ENCODE peak calls at places on chromosomes 13 and 19, in four cellular contexts. I is Peyer's patch; E is CD8-positive, alpha-beta memory T cell; X is fibroblast of the aortic adventitia. J is an unnamed sample.

GRCh38 chr19:3471954-3472655 is 8.2 kb downstream of the SMIM24 start:
- DNase-seq in E (no peak), I (no peak), X (no peak), J (no peak)

GRCh38 chr19:44596428-44597130 is 16.8 kb upstream of the IGSF23 start:
- DNase-seq in I (peak), E (no peak), X (no peak), J (no peak)

GRCh38 chr13:106375085-106375484 is 160.4 kb downstream of the EFNB2 start:
- DNase-seq in E (no peak), X (no peak), I (no peak), J (no peak)

GRCh38 chr13:31409678-31410356 is 210.0 kb downstream of the B3GLCT start:
- DNase-seq in E (no peak), I (no peak), X (peak), J (no peak)

GRCh38 chr19:28585796-28586195 is 627.2 kb downstream of the UQCRFS1 start:
- DNase-seq in X (no peak), I (no peak), E (no peak), J (no peak)

GRCh38 chr13:91347212-91347995 is at the start of gene MIR17HG:
- DNase-seq in E (peak), X (peak), I (peak), J (peak)

GRCh38 chr19:52741951-52742485 is 7.2 kb upstream of the ZNF611 start:
- DNase-seq in E (no peak), X (no peak), I (no peak), J (no peak)

GRCh38 chr13:60617863-60618733 is 221.1 kb downstream of the TDRD3 start:
- DNase-seq in E (no peak), I (no peak), X (peak), J (no peak)

GRCh38 chr13:76830805-76831204 is 55.4 kb downstream of the KCTD12 start:
- DNase-seq in I (no peak), E (no peak), X (no peak), J (no peak)

GRCh38 chr19:8168537-8168936 is 19.1 kb upstream of the FBN3 start:
- DNase-seq in E (no peak), I (no peak), X (no peak), J (no peak)

GRCh38 chr13:65965496-65965895 is 1264.6 kb downstream of the PCDH9 start:
- DNase-seq in X (peak), I (no peak), E (no peak), J (no peak)

GRCh38 chr19:14073925-14074838 is 1.6 kb downstream of the MISP3 start:
- DNase-seq in X (no peak), I (peak), E (no peak), J (no peak)

GRCh38 chr13:31965361-31966066 is 66.1 kb upstream of the FRY start:
- DNase-seq in X (peak), E (no peak), I (no peak), J (no peak)

GRCh38 chr19:2523630-2524311 is 47.8 kb downstream of the GADD45B start:
- DNase-seq in X (peak), I (no peak), E (no peak), J (no peak)

GRCh38 chr19:44476559-44477408 is 23.5 kb downstream of the ZNF180 start:
- DNase-seq in E (no peak), X (peak), I (no peak), J (no peak)

GRCh38 chr19:33675501-33676124 is 53.9 kb downstream of the CHST8 start:
- DNase-seq in I (peak), E (no peak), X (no peak), J (no peak)

GRCh38 chr13:42703740-42704139 is 77.6 kb upstream of the FAM216B start:
- DNase-seq in I (no peak), X (no peak), E (no peak), J (no peak)

GRCh38 chr13:59873856-59874255 is 289.9 kb downstream of the DIAPH3 start:
- DNase-seq in I (no peak), X (no peak), E (no peak), J (no peak)

GRCh38 chr13:29925457-29925856 is 75.0 kb upstream of the UBL3 start:
- DNase-seq in E (no peak), X (peak), I (peak), J (no peak)

GRCh38 chr19:13172335-13173128 is 22.3 kb downstream of the IER2 start:
- DNase-seq in I (peak), E (peak), X (peak), J (no peak)

GRCh38 chr19:54133312-54133956 is 4.1 kb upstream of the CNOT3 start:
- DNase-seq in I (no peak), E (no peak), X (no peak), J (peak)

GRCh38 chr13:102774210-102774560 is 599 bp upstream of the TEX30 start:
- DNase-seq in I (no peak), X (no peak), E (peak), J (no peak)

GRCh38 chr13:72808917-72809500 is 27.1 kb downstream of the PIBF1 start:
- DNase-seq in I (no peak), X (peak), E (no peak), J (peak)

GRCh38 chr19:2051771-2052704 is 994 bp upstream of the MKNK2 start:
- DNase-seq in I (peak), E (peak), X (peak), J (peak)

GRCh38 chr19:1608414-1609391 is 3.4 kb upstream of the UQCR11 start:
- DNase-seq in E (peak), X (no peak), I (peak), J (no peak)

GRCh38 chr19:6109947-6110346 is 353 bp downstream of the RFX2 start:
- DNase-seq in E (no peak), I (peak), X (no peak), J (no peak)

GRCh38 chr19:13827656-13828055 is 32.4 kb downstream of the ZSWIM4 start:
- DNase-seq in X (no peak), E (no peak), I (no peak), J (no peak)

GRCh38 chr13:81738364-81738763 is 1397.4 kb upstream of the SPRY2 start:
- DNase-seq in I (no peak), E (no peak), X (no peak), J (no peak)

GRCh38 chr13:30153871-30154426 is 153.4 kb downstream of the KATNAL1 start:
- DNase-seq in X (no peak), E (no peak), I (peak), J (no peak)

GRCh38 chr13:101520672-101521071 is 68.2 kb downstream of the ITGBL1 start:
- DNase-seq in E (peak), X (peak), I (no peak), J (peak)

GRCh38 chr19:6551091-6551490 is 20.3 kb downstream of the TNFSF9 start:
- DNase-seq in E (no peak), X (no peak), I (no peak), J (no peak)

GRCh38 chr13:25744176-25744575 is 307.6 kb downstream of the SHISA2 start:
- DNase-seq in I (no peak), X (peak), E (no peak), J (no peak)

GRCh38 chr19:13347351-13347750 is 158.9 kb downstream of the CACNA1A start:
- DNase-seq in X (no peak), E (no peak), I (no peak), J (no peak)

GRCh38 chr19:29711584-29712132 is 3.4 kb downstream of the C19orf12 start:
- DNase-seq in I (no peak), X (no peak), E (no peak), J (no peak)

GRCh38 chr19:29704562-29705558 is 10.2 kb downstream of the C19orf12 start:
- DNase-seq in I (no peak), E (no peak), X (no peak), J (no peak)

GRCh38 chr19:29706635-29707034 is 8.4 kb downstream of the C19orf12 start:
- DNase-seq in X (no peak), E (no peak), I (no peak), J (no peak)

GRCh38 chr19:29705706-29706105 is 9.4 kb downstream of the C19orf12 start:
- DNase-seq in I (no peak), X (no peak), E (no peak), J (no peak)

GRCh38 chr19:29708553-29709439 is 6.3 kb downstream of the C19orf12 start:
- DNase-seq in I (peak), X (peak), E (no peak), J (no peak)
- H3K4me3 ChIP-seq in I (no peak), X (no peak), E (no peak), J (no peak)

GRCh38 chr13:47832458-47832972 is 168.6 kb downstream of the SUCLA2 start:
- DNase-seq in E (no peak), X (no peak), I (no peak), J (no peak)

GRCh38 chr13:47831265-47831664 is 169.8 kb downstream of the SUCLA2 start:
- DNase-seq in E (no peak), I (no peak), X (peak), J (no peak)

GRCh38 chr13:47837104-47837880 is 163.8 kb downstream of the SUCLA2 start:
- DNase-seq in E (no peak), I (no peak), X (no peak), J (no peak)

GRCh38 chr13:47837906-47838305 is 163.2 kb downstream of the SUCLA2 start:
- DNase-seq in E (no peak), X (no peak), I (no peak), J (no peak)

DNA sequence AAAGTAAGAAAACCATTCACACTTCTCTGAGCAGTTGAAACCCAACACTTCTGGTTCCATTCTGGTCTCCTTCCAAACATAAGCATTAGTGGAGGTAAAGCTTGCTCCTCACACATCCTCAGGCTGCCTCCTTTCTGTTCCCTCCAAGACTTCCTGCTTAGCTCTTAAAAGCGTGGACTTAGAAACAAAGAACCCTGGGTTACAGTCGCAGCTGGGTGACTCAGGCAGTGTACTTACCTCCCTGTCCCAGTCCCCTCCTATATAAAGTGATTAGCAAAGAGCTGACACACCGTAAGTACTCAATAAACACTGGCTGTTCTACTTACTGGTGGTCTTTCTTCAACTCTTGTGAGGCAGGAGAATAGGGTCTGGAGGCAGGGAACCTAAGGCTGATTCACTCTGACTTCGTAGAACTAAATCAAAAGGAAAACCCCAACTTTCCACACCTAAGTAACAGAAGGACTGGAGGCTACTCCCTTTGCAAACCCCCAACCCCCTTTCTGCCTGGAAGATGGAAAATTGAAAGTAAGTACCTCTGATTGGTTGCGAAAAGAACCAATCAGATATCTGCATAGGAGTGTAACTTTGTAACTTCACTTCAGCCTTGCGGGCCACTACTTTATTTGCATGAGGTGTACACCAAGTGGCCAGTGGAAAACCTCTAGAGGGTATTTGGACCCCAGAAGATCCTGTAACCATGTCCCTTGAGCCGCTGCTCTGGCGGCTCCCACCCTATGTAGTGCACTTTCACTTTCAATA is 165.4 kb downstream of the SUCLA2 start:
- DNase-seq in X (no peak), E (no peak), I (no peak), J (no peak)
- H3K4me3 ChIP-seq in X (no peak), E (no peak), I (no peak), J (no peak)

GRCh38 chr19:41308450-41309224 is 1.3 kb upstream of the CCDC97 start:
- DNase-seq in I (peak), E (peak), X (peak), J (peak)
- H3K4me3 ChIP-seq in I (peak), E (peak), X (peak), J (no peak)

GRCh38 chr13:84121456-84121855 is 239.2 kb upstream of the SLITRK1 start:
- DNase-seq in X (peak), I (no peak), E (no peak), J (no peak)

DNA sequence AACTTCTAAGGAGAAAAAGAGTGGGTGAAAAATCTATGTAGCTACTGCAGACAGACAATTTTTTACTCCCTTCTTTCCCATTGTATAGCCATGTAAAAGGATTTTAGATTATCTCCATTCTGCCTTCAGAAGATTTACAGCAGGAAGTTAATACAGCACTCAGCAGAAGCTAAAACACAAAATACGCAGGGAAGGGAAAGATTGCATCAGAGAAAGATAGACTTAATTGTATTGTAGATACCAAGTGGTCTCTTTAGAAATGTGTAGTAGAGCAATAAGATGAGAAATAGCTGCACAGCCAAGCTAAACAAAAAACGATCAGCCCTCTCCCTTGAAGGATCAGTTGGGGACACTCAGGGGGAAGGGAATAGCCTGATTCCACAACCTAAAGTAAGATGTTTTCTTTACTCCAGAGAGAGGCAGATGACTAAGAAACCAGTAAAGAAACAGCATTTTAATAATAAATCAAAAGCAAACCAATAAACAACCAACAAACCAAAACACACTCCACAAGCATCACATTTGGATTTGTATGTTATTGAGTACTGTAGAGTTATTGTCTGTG is 236.7 kb upstream of the SLITRK1 start:
- DNase-seq in I (no peak), E (no peak), X (peak), J (no peak)
- H3K4me3 ChIP-seq in I (no peak), E (no peak), X (no peak), J (no peak)

DNA sequence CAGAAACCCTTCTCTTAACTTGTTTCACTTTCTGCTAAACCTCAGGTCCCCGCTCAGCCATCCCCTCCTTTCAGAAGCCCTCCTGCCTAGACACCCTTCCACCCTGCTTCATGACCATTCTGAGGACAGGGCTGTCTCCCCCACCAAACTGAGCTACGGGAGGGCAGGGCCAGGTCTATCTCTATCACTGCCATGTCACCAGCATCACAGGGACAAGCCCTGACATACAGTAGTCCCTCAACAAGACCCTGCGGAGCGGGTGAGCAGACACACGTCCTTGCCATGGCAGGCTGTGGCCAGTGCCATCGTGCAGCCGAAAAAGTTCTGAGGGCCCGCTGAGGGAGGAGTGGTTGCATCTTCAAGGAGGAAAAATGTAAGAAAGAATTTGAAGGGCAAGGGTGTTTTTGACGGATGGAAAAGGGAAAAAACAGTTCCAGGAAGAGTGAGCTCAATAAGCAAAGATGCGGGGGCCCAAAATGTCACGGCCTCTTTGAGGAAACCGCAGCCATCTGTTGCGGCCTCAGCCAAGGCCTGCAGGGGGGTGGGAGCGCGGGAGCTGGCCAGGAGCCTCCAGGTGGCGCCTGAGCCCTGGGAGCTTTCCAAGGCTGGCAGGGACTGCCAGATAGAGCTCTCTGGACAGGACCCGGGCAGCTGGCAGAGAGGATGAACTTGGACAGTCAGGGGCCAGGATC is 8.1 kb downstream of the PTGIR start:
- DNase-seq in E (peak), I (no peak), X (peak), J (peak)
- H3K4me3 ChIP-seq in E (no peak), I (no peak), X (no peak), J (no peak)